ENCODE peak calls at places on chromosome 14, in five cellular contexts. One of them, this sample, is unnamed.

GRCh38 chr14:100435459-100435858 is 112.3 kb downstream of the SLC25A47 start:
- DNase-seq in GM12878: no peak
- DNase-seq in stomach: no peak
- DNase-seq in tibial nerve: no peak
- DNase-seq in IMR-90: no peak
- DNase-seq in this sample: no peak

GRCh38 chr14:68236525-68236924 is 416.9 kb downstream of the RAD51B start:
- DNase-seq in stomach: no peak
- DNase-seq in IMR-90: no peak
- DNase-seq in GM12878: no peak
- DNase-seq in tibial nerve: no peak
- DNase-seq in this sample: no peak

GRCh38 chr14:102527255-102528232 is 18.0 kb upstream of the ANKRD9 start:
- DNase-seq in IMR-90: no peak
- DNase-seq in GM12878: no peak
- DNase-seq in tibial nerve: no peak
- DNase-seq in stomach: peak
- DNase-seq in this sample: no peak

GRCh38 chr14:74548881-74549280 is 55.3 kb downstream of the ISCA2 start:
- DNase-seq in stomach: peak
- DNase-seq in IMR-90: peak
- DNase-seq in GM12878: no peak
- DNase-seq in tibial nerve: peak
- DNase-seq in this sample: peak

GRCh38 chr14:34219661-34220060 is 242.4 kb downstream of the SPTSSA start:
- DNase-seq in GM12878: no peak
- DNase-seq in tibial nerve: no peak
- DNase-seq in IMR-90: no peak
- DNase-seq in stomach: no peak
- DNase-seq in this sample: no peak

GRCh38 chr14:99267871-99268775 is 3.9 kb downstream of the BCL11B start:
- DNase-seq in tibial nerve: no peak
- DNase-seq in IMR-90: no peak
- DNase-seq in stomach: no peak
- DNase-seq in GM12878: no peak
- DNase-seq in this sample: no peak

GRCh38 chr14:61476737-61477410 is 155.5 kb downstream of the PRKCH start:
- DNase-seq in GM12878: no peak
- DNase-seq in IMR-90: peak
- DNase-seq in stomach: peak
- DNase-seq in tibial nerve: peak
- DNase-seq in this sample: no peak

GRCh38 chr14:68282479-68283377 is 463.1 kb downstream of the RAD51B start:
- DNase-seq in GM12878: peak
- DNase-seq in IMR-90: no peak
- DNase-seq in stomach: no peak
- DNase-seq in tibial nerve: no peak
- DNase-seq in this sample: no peak

GRCh38 chr14:84541008-84541407 is 988.9 kb upstream of the FLRT2 start:
- DNase-seq in stomach: no peak
- DNase-seq in tibial nerve: no peak
- DNase-seq in IMR-90: no peak
- DNase-seq in GM12878: no peak
- DNase-seq in this sample: no peak

GRCh38 chr14:68458840-68459469 is 333.9 kb downstream of the ZFP36L1 start:
- DNase-seq in GM12878: no peak
- DNase-seq in tibial nerve: peak
- DNase-seq in IMR-90: peak
- DNase-seq in stomach: peak
- DNase-seq in this sample: peak

GRCh38 chr14:61601923-61602732 is 93.2 kb upstream of the HIF1A start:
- DNase-seq in stomach: no peak
- DNase-seq in tibial nerve: no peak
- DNase-seq in IMR-90: no peak
- DNase-seq in GM12878: no peak
- DNase-seq in this sample: no peak

GRCh38 chr14:92600318-92601053 is 86.9 kb downstream of the RIN3 start:
- DNase-seq in GM12878: no peak
- DNase-seq in stomach: no peak
- DNase-seq in IMR-90: peak
- DNase-seq in tibial nerve: no peak
- DNase-seq in this sample: no peak
- TF ChIP-seq CTCF in GM12878: no peak
- TF ChIP-seq CTCF in stomach: no peak
- TF ChIP-seq CTCF in IMR-90: peak
- TF ChIP-seq CTCF in tibial nerve: no peak
- TF ChIP-seq CTCF in this sample: no peak

DNA sequence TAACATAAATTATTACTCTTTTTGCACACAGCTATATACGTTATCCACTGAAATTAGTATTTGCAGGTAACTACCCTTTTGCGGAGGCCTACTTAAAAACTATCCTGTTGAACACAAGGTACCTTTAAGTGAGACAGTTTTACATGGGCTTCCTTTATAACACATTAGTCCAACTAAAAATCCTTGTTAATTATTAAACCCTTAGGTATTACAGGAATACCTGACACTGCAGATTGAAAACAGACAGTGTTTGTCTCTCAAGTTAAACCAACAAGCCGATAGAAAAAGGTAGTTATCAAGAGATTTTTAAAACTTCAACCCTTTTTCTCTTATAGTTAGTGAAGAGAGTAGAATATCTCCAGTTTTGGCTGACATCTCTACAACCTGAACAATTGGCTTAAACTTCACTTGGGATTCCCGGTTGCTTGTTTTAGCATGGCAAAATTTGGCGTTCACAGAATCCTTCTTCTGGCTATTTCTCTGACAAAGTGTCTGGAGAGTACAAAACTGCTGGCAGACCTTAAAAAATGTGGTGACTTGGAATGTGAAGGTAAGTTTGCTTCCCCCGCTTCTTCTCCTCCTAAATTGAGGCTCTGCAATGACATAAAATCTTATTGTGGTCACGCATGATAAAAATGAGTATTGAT is at the start of gene MIA2:
- DNase-seq in tibial nerve: no peak
- DNase-seq in IMR-90: no peak
- DNase-seq in GM12878: no peak
- DNase-seq in stomach: no peak
- DNase-seq in this sample: no peak
- TF ChIP-seq POLR2A in tibial nerve: no peak
- TF ChIP-seq POLR2A in IMR-90: no peak
- TF ChIP-seq POLR2A in GM12878: no peak
- TF ChIP-seq POLR2A in stomach: no peak
- TF ChIP-seq POLR2A in this sample: no peak

DNA sequence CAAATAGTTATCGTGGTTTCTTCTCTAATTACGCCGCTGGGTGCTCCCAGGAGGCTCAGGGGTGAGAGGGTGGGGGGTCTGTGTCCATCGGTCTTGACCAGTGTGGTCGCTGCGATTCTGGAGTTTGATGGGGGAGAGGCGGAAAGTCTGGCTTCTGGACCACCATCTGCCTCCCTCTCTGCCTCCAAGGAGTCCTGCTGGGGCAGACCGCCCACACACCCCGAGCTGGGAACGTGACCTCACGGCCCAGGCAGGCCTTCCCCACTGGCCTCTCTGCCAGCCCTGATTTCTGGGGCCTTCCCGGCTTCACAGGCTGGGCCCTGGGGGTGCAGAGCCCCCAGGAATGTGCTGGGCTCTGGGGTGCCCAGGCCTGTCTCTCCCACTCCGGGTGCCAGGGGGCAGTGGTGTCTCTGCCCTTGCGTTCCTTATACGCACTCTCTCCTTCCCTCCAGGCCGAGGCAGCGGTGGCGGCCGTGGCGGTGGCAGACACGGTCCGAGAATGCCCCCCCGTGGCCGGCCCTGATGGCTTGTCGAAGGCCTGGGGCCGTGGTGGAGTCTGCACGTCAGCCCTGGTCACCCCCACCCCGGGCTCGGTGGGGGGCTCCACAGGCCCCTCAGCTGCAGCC is 19.0 kb downstream of the KIF26A start:
- DNase-seq in GM12878: no peak
- DNase-seq in tibial nerve: no peak
- DNase-seq in IMR-90: no peak
- DNase-seq in stomach: no peak
- DNase-seq in this sample: no peak
- TF ChIP-seq CTCF in GM12878: no peak
- TF ChIP-seq CTCF in tibial nerve: no peak
- TF ChIP-seq CTCF in IMR-90: no peak
- TF ChIP-seq CTCF in stomach: no peak
- TF ChIP-seq CTCF in this sample: no peak

DNA sequence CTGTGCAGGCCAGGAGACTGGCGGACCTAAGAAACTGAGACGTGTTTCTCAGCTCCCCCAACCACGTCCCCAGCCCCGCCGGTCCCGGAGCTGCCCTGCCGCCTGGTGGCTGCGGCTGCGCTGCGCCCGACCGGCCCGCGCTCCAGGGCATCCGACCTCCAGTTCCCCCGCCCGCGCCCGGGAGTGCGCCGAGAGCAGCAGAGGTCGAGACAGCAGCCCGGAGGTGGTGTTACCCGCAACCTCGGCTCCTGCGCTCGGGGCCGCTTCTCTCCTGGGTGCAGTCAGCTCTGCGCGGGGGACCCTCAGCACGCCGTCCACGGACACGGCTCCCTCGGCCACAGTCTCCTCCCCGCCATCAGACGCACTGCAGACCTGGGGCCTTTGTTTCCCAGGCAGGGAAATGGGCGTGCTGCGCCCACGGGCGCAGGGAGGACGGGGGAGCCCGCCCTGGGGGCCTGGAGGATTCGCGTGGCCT is 21.6 kb upstream of the GPR132 start:
- DNase-seq in GM12878: no peak
- DNase-seq in tibial nerve: peak
- DNase-seq in IMR-90: peak
- DNase-seq in stomach: peak
- DNase-seq in this sample: peak
- TF ChIP-seq POLR2A in GM12878: peak
- TF ChIP-seq POLR2A in tibial nerve: no peak
- TF ChIP-seq POLR2A in IMR-90: no peak
- TF ChIP-seq POLR2A in stomach: no peak
- TF ChIP-seq POLR2A in this sample: no peak